ENCODE peak calls at places on chromosomes 5 and 9, in four cellular contexts. F, L, M and V are unnamed samples.

GRCh38 chr5:157072508-157072907 is 13.6 kb upstream of the HAVCR1 start:
- DNase-seq in M (no peak), L (no peak), F (no peak), V (no peak)

GRCh38 chr9:105976257-105976656 is 281.9 kb downstream of the TMEM38B start:
- DNase-seq in L (no peak), M (no peak), F (no peak), V (no peak)

GRCh38 chr9:13863112-13863511 is 450.8 kb downstream of the NFIB start:
- DNase-seq in F (peak), M (no peak), L (peak), V (no peak)

GRCh38 chr5:124064956-124065355 is 553.0 kb downstream of the CSNK1G3 start:
- DNase-seq in F (no peak), L (no peak), M (no peak), V (no peak)

GRCh38 chr5:59204114-59204897 is 621.4 kb downstream of the RAB3C start:
- DNase-seq in M (no peak), F (no peak), L (no peak), V (no peak)

GRCh38 chr9:90156318-90156717 is 486.3 kb downstream of the DIRAS2 start:
- DNase-seq in F (no peak), M (no peak), L (no peak), V (no peak)

GRCh38 chr5:109394806-109395205 is 15.0 kb downstream of the PJA2 start:
- DNase-seq in L (no peak), F (no peak), M (no peak), V (no peak)

GRCh38 chr9:91948423-91949292 is 1.4 kb downstream of the ROR2 start:
- DNase-seq in L (no peak), F (peak), M (peak), V (no peak)

GRCh38 chr9:18614651-18615050 is 140.7 kb downstream of the ADAMTSL1 start:
- DNase-seq in F (no peak), M (no peak), L (no peak), V (no peak)

GRCh38 chr9:80649001-80649420 is 1040.3 kb downstream of the TLE1 start:
- DNase-seq in M (no peak), L (peak), F (peak), V (no peak)

GRCh38 chr5:122310886-122311285 is 1.2 kb upstream of the SNCAIP start:
- DNase-seq in L (no peak), M (no peak), F (peak), V (no peak)

GRCh38 chr5:174337276-174338203 is 292.0 kb downstream of the NSG2 start:
- DNase-seq in F (no peak), M (no peak), L (no peak), V (no peak)

GRCh38 chr5:10863763-10864383 is 102.8 kb upstream of the DAP start:
- DNase-seq in M (peak), L (no peak), F (no peak), V (peak)

GRCh38 chr5:2797981-2798380 is 46.5 kb upstream of the IRX2 start:
- DNase-seq in L (no peak), M (no peak), F (no peak), V (no peak)

GRCh38 chr9:112175796-112176315 is 759 bp upstream of the SUSD1 start:
- DNase-seq in M (no peak), L (no peak), F (no peak), V (peak)

GRCh38 chr5:103234239-103234975 is 24.2 kb upstream of the MACIR start:
- DNase-seq in L (no peak), M (no peak), F (no peak), V (no peak)

GRCh38 chr9:83340451-83340850 is 197.8 kb downstream of the FRMD3 start:
- DNase-seq in L (no peak), F (no peak), M (no peak), V (no peak)

GRCh38 chr9:4077499-4078102 is 222.3 kb downstream of the GLIS3 start:
- DNase-seq in F (peak), L (peak), M (peak), V (peak)

GRCh38 chr9:32525506-32525905 is 490 bp downstream of the RIGI start:
- DNase-seq in F (no peak), M (no peak), L (no peak), V (no peak)

GRCh38 chr5:86075139-86075538 is 542.6 kb upstream of the COX7C start:
- DNase-seq in L (no peak), M (no peak), F (no peak), V (no peak)

GRCh38 chr5:150338546-150338945 is 19.0 kb upstream of the TCOF1 start:
- DNase-seq in M (no peak), L (no peak), F (no peak), V (no peak)

GRCh38 chr5:111635151-111635945 is 121.6 kb downstream of the NREP start:
- DNase-seq in F (no peak), L (no peak), M (no peak), V (no peak)

GRCh38 chr9:124220551-124221451 is 36.9 kb upstream of the NEK6 start:
- DNase-seq in L (no peak), F (no peak), M (peak), V (no peak)

GRCh38 chr9:89756891-89757537 is 152.2 kb downstream of the GADD45G start:
- DNase-seq in F (no peak), M (no peak), L (peak), V (no peak)

GRCh38 chr5:66595877-66596790 is at the start of gene MAST4:
- DNase-seq in M (peak), L (peak), F (peak), V (peak)

GRCh38 chr9:89153618-89154017 is 25.0 kb downstream of the SHC3 start:
- DNase-seq in M (no peak), F (no peak), L (no peak), V (no peak)

GRCh38 chr9:95073042-95073607 is 244.4 kb downstream of the FANCC start:
- DNase-seq in F (no peak), L (no peak), M (no peak), V (no peak)

GRCh38 chr9:114124666-114125580 is 25.8 kb upstream of the KIF12 start:
- DNase-seq in F (no peak), L (no peak), M (no peak), V (no peak)

GRCh38 chr5:155147222-155147621 is 133.7 kb downstream of the KIF4B start:
- DNase-seq in L (no peak), F (no peak), M (no peak), V (no peak)

GRCh38 chr5:54455413-54456157 is at the start of gene HSPB3:
- DNase-seq in L (peak), F (peak), M (no peak), V (no peak)

GRCh38 chr5:160438316-160439204 is 16.9 kb downstream of the PTTG1 start:
- DNase-seq in F (peak), L (no peak), M (peak), V (peak)

GRCh38 chr5:170375283-170375682 is 13.9 kb downstream of the KCNMB1 start:
- DNase-seq in L (no peak), M (no peak), F (no peak), V (no peak)

GRCh38 chr5:92391-93220 is 638 bp downstream of the PLEKHG4B start:
- DNase-seq in M (no peak), L (no peak), F (no peak), V (no peak)

GRCh38 chr9:123556464-123557435 is 200.8 kb downstream of the CRB2 start:
- DNase-seq in M (no peak), L (no peak), F (no peak), V (no peak)

GRCh38 chr9:37465249-37466036 is at the start of gene ZBTB5:
- DNase-seq in F (peak), L (peak), M (peak), V (peak)

GRCh38 chr9:37466037-37466709 is 923 bp upstream of the ZBTB5 start:
- DNase-seq in L (peak), M (peak), F (peak), V (peak)

GRCh38 chr9:37468620-37469019 is 3.4 kb upstream of the ZBTB5 start:
- DNase-seq in M (no peak), F (no peak), L (no peak), V (no peak)

GRCh38 chr9:37464006-37464405 is 1.2 kb downstream of the ZBTB5 start:
- DNase-seq in M (no peak), F (no peak), L (no peak), V (no peak)

GRCh38 chr9:37464426-37465248 is 613 bp downstream of the ZBTB5 start:
- DNase-seq in F (peak), M (peak), L (peak), V (no peak)
- TF ChIP-seq POLR2A in F (no peak), M (peak), L (no peak), V (peak)

GRCh38 chr9:131502781-131503625 is at the start of gene POMT1:
- DNase-seq in F (peak), L (peak), M (peak), V (peak)
- TF ChIP-seq POLR2A in F (no peak), L (no peak), M (peak), V (peak)

GRCh38 chr5:127517480-127518318 is at the start of gene PRRC1:
- DNase-seq in F (peak), M (peak), L (peak), V (peak)
- TF ChIP-seq POLR2A in F (peak), M (peak), L (no peak), V (peak)

GRCh38 chr5:65480306-65480865 is 1.3 kb downstream of the ADAMTS6 start:
- DNase-seq in F (peak), M (no peak), L (peak), V (peak)

GRCh38 chr5:65482280-65482726 is 583 bp upstream of the ADAMTS6 start:
- DNase-seq in L (no peak), M (no peak), F (no peak), V (no peak)

GRCh38 chr5:65482727-65483473 is 1.2 kb upstream of the ADAMTS6 start:
- DNase-seq in L (no peak), M (no peak), F (peak), V (no peak)

GRCh38 chr5:65481171-65481575 is 547 bp downstream of the ADAMTS6 start:
- DNase-seq in L (no peak), F (no peak), M (no peak), V (no peak)

GRCh38 chr5:65481635-65482271 is at the start of gene ADAMTS6:
- DNase-seq in M (peak), F (peak), L (peak), V (peak)
- TF ChIP-seq POLR2A in M (no peak), F (peak), L (no peak), V (no peak)

GRCh38 chr9:70419546-70420266 is 5.2 kb upstream of the KLF9 start:
- DNase-seq in F (peak), L (peak), M (peak), V (peak)

GRCh38 chr9:70421272-70422180 is 7.1 kb upstream of the KLF9 start:
- DNase-seq in M (no peak), F (peak), L (peak), V (no peak)

GRCh38 chr9:70421020-70421271 is 6.5 kb upstream of the KLF9 start:
- DNase-seq in F (no peak), M (no peak), L (no peak), V (no peak)

GRCh38 chr9:70418822-70419545 is 4.5 kb upstream of the KLF9 start:
- DNase-seq in M (peak), F (peak), L (peak), V (peak)

GRCh38 chr9:70420267-70421019 is 6.0 kb upstream of the KLF9 start:
- DNase-seq in M (peak), F (peak), L (peak), V (peak)
- TF ChIP-seq POLR2A in M (no peak), F (peak), L (no peak), V (peak)

DNA sequence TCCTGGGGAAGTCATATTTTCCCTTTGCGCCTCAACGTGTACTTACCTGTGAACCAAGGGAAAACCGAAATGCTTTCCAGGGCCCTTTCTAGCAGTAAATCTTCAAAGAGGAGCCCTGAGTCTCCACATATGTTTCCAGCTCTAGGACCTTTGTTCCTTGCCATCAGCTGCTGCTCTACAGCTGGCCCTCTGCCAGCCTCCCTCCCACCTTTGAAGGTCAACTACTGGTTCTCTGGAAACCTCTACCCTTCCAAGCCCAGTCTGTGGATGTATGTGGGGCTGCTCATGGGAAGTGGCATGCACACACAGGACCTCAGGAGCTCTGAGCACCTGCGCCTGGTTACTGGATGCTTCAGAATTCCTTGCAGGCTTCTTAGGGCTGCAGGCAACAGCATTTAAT is 117.2 kb downstream of the PSD2 start:
- DNase-seq in F (no peak), M (no peak), L (no peak), V (no peak)
- TF ChIP-seq POLR2A in F (no peak), M (no peak), L (no peak), V (no peak)

GRCh38 chr9:133477992-133478850 is 678 bp downstream of the SLC2A6 start:
- DNase-seq in F (no peak), M (no peak), L (peak), V (peak)
- TF ChIP-seq POLR2A in F (no peak), M (no peak), L (no peak), V (no peak)